ENCODE peak calls at places on chromosomes 4 and X, in six cellular contexts. B is heart left ventricle, Q is foreskin keratinocyte, Y is GM23338, K is HCT116, W is GM06990. A is an unnamed sample. For H3K27me3, the result is how much of the 10 kb centered on the place peaks cover.

GRCh38 chr4:60579335-60579734 is 620.8 kb upstream of the ADGRL3 start:
- DNase-seq in K (no peak), Q (peak), Y (no peak), W (no peak), B (no peak), A (no peak)

GRCh38 chr4:47855350-47855749 is 17.5 kb upstream of the CORIN start:
- DNase-seq in W (no peak), K (no peak), B (no peak), Q (no peak), Y (no peak), A (no peak)

GRCh38 chrX:53356186-53356585 is 66.3 kb downstream of the SMC1A start:
- DNase-seq in W (peak), Y (peak), K (no peak), B (no peak), Q (no peak), A (no peak)

GRCh38 chr4:183830438-183830985 is 74.6 kb upstream of the STOX2 start:
- DNase-seq in K (no peak), Q (no peak), W (no peak), B (no peak), Y (no peak), A (no peak)

GRCh38 chrX:16851827-16852226 is 18.3 kb downstream of the RBBP7 start:
- DNase-seq in Y (no peak), W (no peak), K (no peak), Q (no peak), B (no peak), A (no peak)

GRCh38 chr4:8682725-8683124 is 90.2 kb downstream of the CPZ start:
- DNase-seq in K (no peak), Q (no peak), B (no peak), Y (no peak), W (no peak), A (no peak)

GRCh38 chr4:147732516-147733193 is 767 bp downstream of the ARHGAP10 start:
- DNase-seq in Q (peak), B (peak), W (no peak), Y (peak), K (no peak), A (peak)

GRCh38 chr4:3708611-3709010 is 57.6 kb upstream of the ADRA2C start:
- DNase-seq in B (peak), Y (no peak), W (no peak), Q (no peak), K (no peak), A (no peak)

GRCh38 chr4:14650127-14650526 is 352.2 kb upstream of the CPEB2 start:
- DNase-seq in K (no peak), B (no peak), W (no peak), Y (no peak), Q (no peak), A (no peak)

GRCh38 chr4:680565-680930 is 6.2 kb downstream of the MYL5 start:
- DNase-seq in K (no peak), W (no peak), Y (peak), B (peak), Q (no peak), A (no peak)

GRCh38 chrX:56564182-56564885 is 907 bp downstream of the UBQLN2 start:
- DNase-seq in B (peak), W (peak), K (no peak), Q (peak), Y (peak), A (peak)

GRCh38 chr4:125097729-125098128 is 217.0 kb upstream of the FAT4 start:
- DNase-seq in K (no peak), Y (no peak), Q (no peak), W (no peak), B (no peak), A (no peak)

GRCh38 chr4:112751447-112751846 is 114.5 kb downstream of the LARP7 start:
- DNase-seq in Q (no peak), B (no peak), Y (peak), W (no peak), K (no peak), A (no peak)

GRCh38 chr4:98663226-98664006 is 5.0 kb upstream of the TSPAN5 start:
- DNase-seq in K (no peak), Y (no peak), W (peak), Q (no peak), B (no peak), A (no peak)

GRCh38 chr4:74376888-74377483 is 12.0 kb downstream of the EREG start:
- DNase-seq in Q (no peak), W (no peak), K (no peak), B (no peak), Y (peak), A (no peak)

GRCh38 chrX:133265331-133265730 is 47.2 kb upstream of the TFDP3 start:
- DNase-seq in W (no peak), K (no peak), B (no peak), Y (peak), Q (no peak), A (no peak)

GRCh38 chr4:119682080-119682479 is 53.5 kb upstream of the PDE5A start:
- DNase-seq in W (no peak), B (no peak), Q (no peak), Y (no peak), K (no peak), A (no peak)

GRCh38 chr4:41363384-41363981 is 106.8 kb downstream of the UCHL1 start:
- DNase-seq in K (no peak), Q (peak), Y (peak), W (no peak), B (peak), A (no peak)

GRCh38 chrX:149540133-149540620 is 635 bp upstream of the EOLA1 start:
- DNase-seq in K (peak), Q (no peak), Y (peak), B (peak), W (no peak), A (peak)

GRCh38 chr4:6189511-6189910 is 10.8 kb downstream of the JAKMIP1 start:
- DNase-seq in Y (no peak), K (no peak), W (no peak), Q (no peak), B (no peak), A (no peak)

GRCh38 chr4:8724436-8725070 is 132.0 kb downstream of the CPZ start:
- DNase-seq in K (no peak), Q (no peak), B (no peak), W (no peak), Y (no peak), A (no peak)

GRCh38 chr4:125388653-125389052 is 73.9 kb downstream of the FAT4 start:
- DNase-seq in K (no peak), Q (peak), B (no peak), Y (no peak), W (no peak), A (no peak)

GRCh38 chr4:73740353-73740778 is at the start of gene CXCL8:
- DNase-seq in B (peak), Y (peak), Q (peak), K (peak), W (no peak), A (peak)

GRCh38 chr4:166341992-166342391 is 469.0 kb downstream of the TLL1 start:
- DNase-seq in W (no peak), K (no peak), Q (no peak), B (no peak), Y (no peak), A (no peak)

GRCh38 chrX:136878423-136878822 is 2.1 kb downstream of the RBMX start:
- DNase-seq in K (no peak), Q (no peak), B (no peak), W (no peak), Y (no peak), A (no peak)

GRCh38 chr4:654526-654845 is 19.6 kb downstream of the ATP5ME start:
- DNase-seq in Q (no peak), K (no peak), Y (no peak), W (no peak), B (no peak), A (no peak)

GRCh38 chrX:111837226-111837625 is 38.8 kb upstream of the TRPC5OS start:
- DNase-seq in Y (no peak), B (no peak), K (no peak), Q (no peak), W (no peak), A (no peak)
- H3K27me3 ChIP-seq in Y (under half), B (under half), K (under half), Q (under half), W (under half), A (under half)

DNA sequence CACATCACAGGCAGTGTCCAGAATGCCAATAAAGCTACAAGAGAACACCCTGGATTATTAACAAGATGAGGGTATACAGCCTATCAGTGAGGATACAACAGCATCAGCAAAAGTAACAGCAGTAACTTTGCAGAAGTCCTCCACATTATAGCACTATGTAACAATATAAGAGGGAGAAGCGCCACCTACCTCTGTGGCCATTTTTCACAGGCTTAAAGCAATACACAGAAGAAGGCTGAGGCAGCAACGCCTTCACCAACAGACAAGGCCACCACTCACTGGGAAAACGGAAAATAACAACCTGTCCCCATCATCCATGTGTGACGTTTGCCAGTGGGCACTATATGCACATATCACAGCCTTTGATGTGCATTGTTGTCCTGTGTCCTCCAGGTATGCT is 12.5 kb downstream of the RTL8B start:
- DNase-seq in W (no peak), Q (no peak), B (no peak), K (no peak), Y (no peak), A (no peak)
- TF ChIP-seq CTCF in W (no peak), Q (no peak), B (no peak), K (peak), Y (peak), A (no peak)

GRCh38 chrX:40088803-40089540 is 8.8 kb downstream of the BCOR start:
- DNase-seq in W (no peak), Q (no peak), B (no peak), Y (no peak), K (no peak), A (no peak)
- H3K27me3 ChIP-seq in W (under half), Q (under half), B (under half), Y (half or more), K (under half), A (under half)

DNA sequence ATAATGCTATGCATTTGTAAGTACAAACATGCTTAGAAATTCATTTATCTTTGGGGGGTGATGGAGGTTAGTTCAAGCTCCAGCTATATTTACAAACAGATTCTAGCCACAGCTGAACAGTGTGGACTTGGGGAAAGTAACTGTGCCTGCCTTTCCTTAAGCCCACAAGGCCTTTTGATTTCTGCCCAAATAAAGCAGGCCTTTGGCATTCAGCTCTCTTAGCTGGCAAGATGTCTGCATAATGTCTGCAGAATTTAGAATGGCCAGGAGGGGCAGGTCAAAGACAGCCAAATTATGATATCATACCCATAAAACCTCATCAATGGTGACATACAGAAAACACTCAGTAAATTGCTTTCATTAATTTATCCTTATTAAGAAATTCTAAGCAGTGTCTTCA is 538.6 kb upstream of the NR3C2 start:
- DNase-seq in W (no peak), K (no peak), Y (no peak), Q (no peak), B (no peak), A (no peak)
- TF ChIP-seq CTCF in W (no peak), K (no peak), Y (no peak), Q (no peak), B (peak), A (no peak)

GRCh38 chr4:110348711-110349383 is 127.1 kb upstream of the ENPEP start:
- DNase-seq in Y (no peak), B (no peak), W (no peak), Q (no peak), K (no peak), A (no peak)
- H3K27me3 ChIP-seq in Y (under half), B (under half), W (under half), Q (under half), K (under half), A (under half)

A was measured in heart right ventricle.